ENCODE peak calls at places on chromosome 4, in five cellular contexts. X is A549, I is endothelial cell of umbilical vein, A is GM12878, H is K562. N is an unnamed sample.

GRCh38 chr4:151948351-151949016 is 187.7 kb upstream of the GATB start:
- DNase-seq in X (no peak), I (no peak), A (no peak), H (no peak), N (no peak)

GRCh38 chr4:122788935-122789334 is 37.7 kb upstream of the FGF2 start:
- DNase-seq in X (no peak), I (no peak), A (no peak), H (no peak), N (no peak)

GRCh38 chr4:122701965-122702364 is 30.5 kb upstream of the BBS12 start:
- DNase-seq in X (no peak), I (no peak), A (no peak), H (no peak), N (no peak)

GRCh38 chr4:32189130-32189529 is 1469.0 kb downstream of the PCDH7 start:
- DNase-seq in X (no peak), I (no peak), A (no peak), H (no peak), N (no peak)

GRCh38 chr4:83112678-83113428 is 1.7 kb downstream of the PLAC8 start:
- DNase-seq in X (no peak), I (no peak), A (peak), H (no peak), N (peak)

GRCh38 chr4:159016527-159017137 is 86.2 kb upstream of the RAPGEF2 start:
- DNase-seq in X (no peak), I (no peak), A (peak), H (peak), N (no peak)

GRCh38 chr4:40333921-40334352 is 1.2 kb upstream of the CHRNA9 start:
- DNase-seq in X (peak), I (no peak), A (no peak), H (no peak), N (no peak)

GRCh38 chr4:128825226-128825625 is 15.7 kb downstream of the JADE1 start:
- DNase-seq in X (peak), I (no peak), A (no peak), H (no peak), N (no peak)

GRCh38 chr4:38743866-38744265 is 38.9 kb downstream of the TLR10 start:
- DNase-seq in X (no peak), I (no peak), A (no peak), H (no peak), N (no peak)

GRCh38 chr4:37685211-37685725 is 908 bp downstream of the RELL1 start:
- DNase-seq in X (no peak), I (peak), A (no peak), H (no peak), N (peak)

GRCh38 chr4:122434285-122434684 is 22.2 kb downstream of the IL2 start:
- DNase-seq in X (no peak), I (no peak), A (no peak), H (no peak), N (no peak)

GRCh38 chr4:38275331-38275821 is 315.2 kb downstream of the PTTG2 start:
- DNase-seq in X (peak), I (no peak), A (no peak), H (no peak), N (peak)

GRCh38 chr4:83113429-83113786 is 1.1 kb downstream of the PLAC8 start:
- DNase-seq in X (no peak), I (no peak), A (no peak), H (no peak), N (peak)

GRCh38 chr4:184803133-184803532 is 22.6 kb downstream of the ACSL1 start:
- DNase-seq in X (no peak), I (no peak), A (no peak), H (no peak), N (no peak)

GRCh38 chr4:184804621-184805020 is 21.1 kb downstream of the ACSL1 start:
- DNase-seq in X (no peak), I (no peak), A (no peak), H (no peak), N (no peak)

GRCh38 chr4:184801781-184802180 is 24.0 kb downstream of the ACSL1 start:
- DNase-seq in X (no peak), I (no peak), A (no peak), H (no peak), N (no peak)

GRCh38 chr4:184803884-184804283 is 21.9 kb downstream of the ACSL1 start:
- DNase-seq in X (no peak), I (no peak), A (no peak), H (no peak), N (no peak)

DNA sequence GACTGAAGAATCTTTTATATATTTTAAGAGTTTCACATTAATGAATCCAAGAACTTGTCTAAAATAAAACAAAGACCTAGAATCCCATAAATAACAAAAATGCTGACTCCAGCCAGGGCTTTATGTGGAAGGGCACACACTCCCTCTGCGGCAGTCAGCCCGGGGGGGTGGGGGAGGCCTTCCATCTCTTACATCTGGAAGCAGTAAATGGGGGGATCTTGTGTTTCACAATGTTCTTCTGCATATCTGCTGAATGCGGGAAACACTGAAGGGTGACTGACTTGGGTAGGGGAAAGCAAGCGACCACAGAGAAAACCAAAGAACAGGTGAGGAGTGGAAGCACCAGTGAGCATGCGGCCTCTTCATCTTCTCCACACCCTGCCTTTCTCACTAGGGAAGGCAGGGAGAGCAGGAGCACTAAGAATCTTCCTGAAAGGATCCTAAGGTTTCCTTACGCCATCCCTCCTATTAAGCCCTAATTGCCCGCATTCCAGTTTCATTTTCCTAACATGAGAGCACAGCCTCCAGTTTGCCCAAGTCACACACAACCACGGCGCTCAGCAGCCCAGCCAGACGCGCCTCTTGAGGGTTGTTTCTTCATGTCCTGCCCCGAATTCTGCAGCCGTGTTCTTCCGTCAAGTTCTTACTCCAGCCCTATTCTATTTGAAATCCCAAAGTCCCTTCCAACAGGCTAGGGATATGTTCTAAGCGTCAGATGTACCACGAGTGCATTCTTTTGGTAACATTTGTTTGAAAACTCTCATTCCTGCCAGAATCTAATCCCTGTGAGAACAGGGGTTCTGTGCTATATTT is 23.4 kb downstream of the ACSL1 start:
- DNase-seq in X (no peak), I (no peak), A (no peak), H (no peak), N (no peak)
- H3K4me3 ChIP-seq in X (no peak), I (no peak), A (no peak), H (no peak), N (no peak)

GRCh38 chr4:124635331-124635730 is 77.2 kb downstream of the ANKRD50 start:
- DNase-seq in X (no peak), I (peak), A (no peak), H (no peak), N (no peak)

GRCh38 chr4:124632439-124632838 is 80.1 kb downstream of the ANKRD50 start:
- DNase-seq in X (no peak), I (no peak), A (no peak), H (no peak), N (no peak)

GRCh38 chr4:124636793-124637192 is 75.7 kb downstream of the ANKRD50 start:
- DNase-seq in X (no peak), I (no peak), A (no peak), H (no peak), N (no peak)

GRCh38 chr4:124633285-124633941 is 79.1 kb downstream of the ANKRD50 start:
- DNase-seq in X (no peak), I (no peak), A (no peak), H (no peak), N (no peak)

DNA sequence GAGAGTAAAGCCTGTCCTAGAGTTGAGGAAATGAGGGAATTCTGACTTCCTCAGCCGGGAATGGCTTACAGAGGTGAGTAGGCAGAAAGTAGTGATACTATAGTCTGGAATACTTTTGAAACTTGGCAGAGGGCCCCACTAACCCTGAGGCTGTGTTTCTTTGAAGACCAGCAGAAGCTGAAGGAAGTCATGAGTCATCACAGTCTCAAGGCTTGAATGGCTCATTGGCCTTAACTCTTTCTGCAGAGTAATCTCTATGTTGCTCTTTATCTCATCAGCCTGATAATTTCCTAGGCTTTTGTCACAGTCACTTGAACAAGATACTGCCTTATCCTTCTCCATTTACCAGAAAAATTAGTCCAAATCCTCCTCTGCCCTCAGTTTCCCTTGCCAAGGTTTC is 80.8 kb downstream of the ANKRD50 start:
- DNase-seq in X (peak), I (peak), A (no peak), H (no peak), N (peak)
- TF ChIP-seq MAX in X (no peak), I (no peak), A (no peak), H (no peak), N (no peak)

GRCh38 chr4:139524062-139524631 is 31.9 kb downstream of the SETD7 start:
- DNase-seq in X (no peak), I (no peak), A (no peak), H (no peak), N (no peak)
- TF ChIP-seq MYC in X (no peak), I (no peak), A (no peak), H (no peak), N (no peak)

DNA sequence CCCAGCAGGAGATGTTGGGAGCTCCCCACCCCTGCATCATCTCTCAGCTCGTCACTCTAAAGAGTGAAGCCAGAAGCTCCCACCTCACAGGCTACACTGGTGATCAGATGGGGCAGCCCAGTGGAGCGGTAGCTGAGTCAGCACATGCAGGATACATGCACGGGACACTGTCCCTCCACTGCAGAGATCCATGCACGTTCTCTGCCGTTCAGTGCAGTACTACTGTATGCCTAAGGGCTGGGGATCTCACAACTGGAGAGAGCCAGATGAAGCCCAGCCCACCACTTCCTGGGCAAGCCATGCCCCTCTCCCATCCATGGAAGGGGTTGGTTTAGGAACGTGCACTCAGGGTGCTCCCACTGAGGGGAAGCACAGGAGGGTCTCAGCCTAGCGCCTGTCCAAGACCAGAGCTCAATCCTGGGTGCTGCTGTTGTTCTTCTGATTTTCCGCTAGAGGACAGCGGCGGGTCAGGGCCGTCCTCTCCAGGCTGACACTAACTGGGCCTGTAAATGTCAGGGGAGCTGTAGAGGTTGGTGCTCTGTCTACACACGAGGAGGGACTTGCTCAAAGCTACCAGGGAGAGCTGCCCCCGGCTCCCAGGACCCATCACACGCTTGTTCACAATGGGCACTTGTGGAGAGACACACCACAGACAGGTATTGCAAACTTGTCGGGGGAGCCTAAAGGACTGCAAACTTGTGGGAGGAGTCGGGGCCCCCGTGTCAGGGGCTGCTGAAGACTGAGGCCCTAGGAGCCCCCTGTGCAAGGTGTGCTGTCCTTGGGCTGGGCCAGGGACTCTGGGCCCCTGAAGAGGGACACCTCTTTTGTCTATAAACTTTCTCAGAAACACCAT is 18.2 kb upstream of the ABLIM2 start:
- DNase-seq in X (peak), I (peak), A (no peak), H (peak), N (peak)
- H3K4me3 ChIP-seq in X (no peak), I (no peak), A (no peak), H (no peak), N (no peak)

GRCh38 chr4:88166608-88167007 is 8.2 kb upstream of the ABCG2 start:
- DNase-seq in X (no peak), I (no peak), A (no peak), H (no peak), N (no peak)

GRCh38 chr4:88158360-88159136 is at the start of gene ABCG2:
- DNase-seq in X (peak), I (peak), A (no peak), H (peak), N (peak)

GRCh38 chr4:88159137-88159725 is 792 bp upstream of the ABCG2 start:
- DNase-seq in X (peak), I (peak), A (no peak), H (no peak), N (no peak)

GRCh38 chr4:88162636-88163035 is 4.2 kb upstream of the ABCG2 start:
- DNase-seq in X (no peak), I (peak), A (no peak), H (no peak), N (no peak)

DNA sequence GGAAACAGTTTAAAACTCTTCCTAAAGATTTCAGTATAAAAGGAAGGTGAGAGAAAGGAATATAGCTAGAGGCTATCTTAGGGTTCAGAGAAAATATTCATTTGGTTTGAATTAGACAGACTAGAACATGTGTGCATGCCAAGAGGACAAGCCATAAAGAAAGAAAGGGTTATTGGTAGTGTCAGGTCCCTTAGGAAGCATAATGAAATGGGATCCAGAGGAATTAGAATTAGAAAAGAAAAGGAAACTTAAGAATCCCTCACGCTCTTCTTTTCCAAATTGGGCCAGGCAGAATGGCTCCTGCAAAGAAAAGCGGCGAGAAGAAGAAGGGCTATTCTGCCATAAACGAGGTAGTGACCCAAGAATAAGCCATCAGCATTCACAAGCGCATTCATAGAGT is 4.8 kb upstream of the ABCG2 start:
- DNase-seq in X (no peak), I (no peak), A (no peak), H (no peak), N (no peak)
- TF ChIP-seq MAX in X (no peak), I (no peak), A (no peak), H (no peak), N (no peak)

DNA sequence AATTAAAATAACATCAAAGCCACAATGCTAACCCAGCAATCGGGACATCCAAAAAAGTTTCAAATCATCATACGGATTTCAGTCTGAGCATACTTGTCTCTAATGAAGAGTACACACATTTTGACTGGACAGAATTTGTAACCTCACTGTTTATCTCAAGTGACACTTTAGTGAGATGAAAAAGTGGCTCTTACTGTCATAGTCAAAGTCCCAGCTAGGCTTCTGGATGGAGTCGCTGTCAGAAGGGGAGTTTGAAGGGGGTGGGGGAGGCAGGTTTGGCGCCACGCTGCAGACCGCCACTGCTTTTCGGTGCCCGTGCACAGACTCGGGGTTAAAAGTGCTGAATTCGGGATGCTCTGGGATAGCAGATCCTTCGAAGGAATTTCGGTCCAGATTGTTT is 41.0 kb upstream of the MTNR1A start:
- DNase-seq in X (no peak), I (no peak), A (no peak), H (no peak), N (no peak)
- TF ChIP-seq MYC in X (no peak), I (no peak), A (no peak), H (no peak), N (no peak)

DNA sequence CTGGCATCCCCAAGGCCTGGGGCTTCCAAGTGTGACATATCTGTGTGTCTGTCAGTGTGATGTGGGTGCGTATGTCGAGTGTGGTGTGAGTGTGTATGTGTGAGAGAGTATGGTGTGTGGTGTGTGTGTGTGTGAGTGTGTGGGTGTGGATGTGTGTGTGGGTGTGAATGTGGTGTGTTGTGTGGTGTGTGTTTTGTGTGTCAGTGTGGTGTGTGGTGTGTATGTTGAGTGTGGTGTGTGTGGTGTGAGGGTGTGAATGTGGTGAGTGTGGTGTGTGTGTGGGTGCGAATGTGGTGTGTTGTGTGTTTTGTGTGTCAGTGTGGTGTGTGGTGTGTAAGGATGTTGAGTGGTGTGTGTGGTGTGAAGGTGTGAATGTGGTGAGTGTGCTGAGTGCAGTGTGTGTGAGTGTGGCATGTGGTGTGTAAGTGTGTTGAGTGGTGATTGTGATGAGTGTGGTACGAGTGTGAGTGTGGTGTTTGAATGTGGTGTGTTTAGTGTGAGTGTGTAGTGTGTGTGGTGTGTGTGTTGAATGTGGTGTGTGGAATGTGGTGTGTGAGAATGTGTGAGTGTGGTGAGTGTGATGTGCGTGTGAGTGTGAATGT is 61.6 kb upstream of the SORCS2 start:
- DNase-seq in X (no peak), I (no peak), A (no peak), H (no peak), N (no peak)
- H3K4me3 ChIP-seq in X (no peak), I (no peak), A (no peak), H (no peak), N (no peak)

GRCh38 chr4:84936123-84936522 is 30.4 kb downstream of the WDFY3 start:
- DNase-seq in X (no peak), I (no peak), A (no peak), H (no peak), N (no peak)

GRCh38 chr4:84931274-84931673 is 35.2 kb downstream of the WDFY3 start:
- DNase-seq in X (no peak), I (no peak), A (no peak), H (no peak), N (no peak)

GRCh38 chr4:84928089-84928488 is 38.4 kb downstream of the WDFY3 start:
- DNase-seq in X (no peak), I (no peak), A (no peak), H (no peak), N (no peak)

GRCh38 chr4:84932462-84932861 is 34.0 kb downstream of the WDFY3 start:
- DNase-seq in X (no peak), I (no peak), A (no peak), H (no peak), N (no peak)

GRCh38 chr4:84931961-84932360 is 34.5 kb downstream of the WDFY3 start:
- DNase-seq in X (no peak), I (peak), A (no peak), H (no peak), N (no peak)
- TF ChIP-seq MAX in X (no peak), I (no peak), A (no peak), H (no peak), N (no peak)

GRCh38 chr4:73869130-73870055 is at the start of gene CXCL1:
- DNase-seq in X (peak), I (peak), A (no peak), H (peak), N (peak)
- TF ChIP-seq MYC in X (no peak), I (no peak), A (no peak), H (peak), N (no peak)

N was measured in NB4.